ENCODE peak calls at places on chromosomes 3 and 15, in four cellular contexts. One of them, this sample, is unnamed.

GRCh38 chr15:90412356-90413194 is 24.5 kb downstream of the IQGAP1 start:
- DNase-seq in K562: no peak
- DNase-seq in H1: no peak
- DNase-seq in HCT116: peak; percentile 84
- DNase-seq in this sample: peak; percentile 57

GRCh38 chr3:66483006-66483928 is 17.6 kb downstream of the LRIG1 start:
- DNase-seq in K562: no peak
- DNase-seq in HCT116: no peak
- DNase-seq in H1: no peak
- DNase-seq in this sample: peak; percentile 59

GRCh38 chr15:38707802-38708671 is 143.4 kb upstream of the RASGRP1 start:
- DNase-seq in K562: peak; percentile 58
- DNase-seq in H1: peak; percentile 51
- DNase-seq in HCT116: peak; percentile 53
- DNase-seq in this sample: peak; percentile 42

GRCh38 chr15:82540055-82540983 is at the start of gene RPS17:
- DNase-seq in H1: peak; percentile 99
- DNase-seq in K562: peak; percentile 98
- DNase-seq in HCT116: peak; percentile 91
- DNase-seq in this sample: peak; percentile 97

GRCh38 chr3:183536238-183536880 is 19.1 kb downstream of the KLHL6 start:
- DNase-seq in H1: no peak
- DNase-seq in HCT116: no peak
- DNase-seq in K562: peak; percentile 60
- DNase-seq in this sample: no peak

GRCh38 chr15:57138260-57138895 is 219.9 kb downstream of the TCF12 start:
- DNase-seq in K562: peak; percentile 65
- DNase-seq in H1: no peak
- DNase-seq in HCT116: peak; percentile 33
- DNase-seq in this sample: peak; percentile 61

GRCh38 chr3:173730391-173730790 is 332.8 kb downstream of the NLGN1 start:
- DNase-seq in K562: no peak
- DNase-seq in H1: no peak
- DNase-seq in HCT116: no peak
- DNase-seq in this sample: no peak

GRCh38 chr15:91980502-91981267 is 127.2 kb downstream of the SLCO3A1 start:
- DNase-seq in H1: no peak
- DNase-seq in HCT116: no peak
- DNase-seq in K562: no peak
- DNase-seq in this sample: no peak

GRCh38 chr15:90232941-90233700 is 620 bp downstream of the CIB1 start:
- DNase-seq in K562: peak; percentile 81
- DNase-seq in HCT116: no peak
- DNase-seq in H1: peak; percentile 84
- DNase-seq in this sample: peak; percentile 75

GRCh38 chr15:90855139-90855538 is 13.2 kb upstream of the FURIN start:
- DNase-seq in K562: no peak
- DNase-seq in HCT116: no peak
- DNase-seq in H1: no peak
- DNase-seq in this sample: no peak

GRCh38 chr15:74656935-74657535 is 38.8 kb downstream of the EDC3 start:
- DNase-seq in H1: no peak
- DNase-seq in K562: no peak
- DNase-seq in HCT116: no peak
- DNase-seq in this sample: no peak

GRCh38 chr3:150761831-150762661 is 923 bp downstream of the SIAH2 start:
- DNase-seq in K562: peak; percentile 67
- DNase-seq in HCT116: no peak
- DNase-seq in H1: peak; percentile 60
- DNase-seq in this sample: peak; percentile 65

GRCh38 chr3:177658354-177658753 is 461.1 kb upstream of the TBL1XR1 start:
- DNase-seq in K562: no peak
- DNase-seq in HCT116: no peak
- DNase-seq in H1: no peak
- DNase-seq in this sample: no peak

GRCh38 chr3:47522082-47522987 is 8.8 kb upstream of the ELP6 start:
- DNase-seq in K562: peak; percentile 93
- DNase-seq in HCT116: peak; percentile 91
- DNase-seq in H1: peak; percentile 89
- DNase-seq in this sample: peak; percentile 43

GRCh38 chr3:23489338-23490158 is 286.4 kb downstream of the UBE2E2 start:
- DNase-seq in H1: no peak
- DNase-seq in K562: no peak
- DNase-seq in HCT116: no peak
- DNase-seq in this sample: no peak

GRCh38 chr3:66673305-66673704 is 172.5 kb upstream of the LRIG1 start:
- DNase-seq in H1: no peak
- DNase-seq in HCT116: no peak
- DNase-seq in K562: no peak
- DNase-seq in this sample: no peak

GRCh38 chr3:141127344-141128125 is 76.4 kb downstream of the SPSB4 start:
- DNase-seq in H1: no peak
- DNase-seq in HCT116: no peak
- DNase-seq in K562: no peak
- DNase-seq in this sample: no peak

GRCh38 chr3:123640311-123641083 is 55.6 kb upstream of the HACD2 start:
- DNase-seq in HCT116: no peak
- DNase-seq in K562: no peak
- DNase-seq in H1: no peak
- DNase-seq in this sample: peak; percentile 51

GRCh38 chr3:47601310-47601709 is 22.6 kb upstream of the CSPG5 start:
- DNase-seq in HCT116: no peak
- DNase-seq in H1: no peak
- DNase-seq in K562: no peak
- DNase-seq in this sample: no peak

GRCh38 chr3:9955067-9955502 is 2.9 kb upstream of the PRRT3 start:
- DNase-seq in H1: peak; percentile 65
- DNase-seq in K562: peak; percentile 70
- DNase-seq in HCT116: no peak
- DNase-seq in this sample: no peak

GRCh38 chr3:46922426-46922825 is 44.9 kb downstream of the PTH1R start:
- DNase-seq in K562: no peak
- DNase-seq in H1: no peak
- DNase-seq in HCT116: no peak
- DNase-seq in this sample: no peak

GRCh38 chr15:37941779-37942178 is 7.3 kb downstream of the TMCO5A start:
- DNase-seq in K562: no peak
- DNase-seq in HCT116: no peak
- DNase-seq in H1: no peak
- DNase-seq in this sample: no peak

GRCh38 chr15:91866371-91866905 is 12.9 kb downstream of the SLCO3A1 start:
- DNase-seq in HCT116: no peak
- DNase-seq in H1: no peak
- DNase-seq in K562: no peak
- DNase-seq in this sample: no peak

GRCh38 chr3:72810659-72811434 is 37.4 kb downstream of the SHQ1 start:
- DNase-seq in HCT116: no peak
- DNase-seq in H1: no peak
- DNase-seq in K562: no peak
- DNase-seq in this sample: no peak

GRCh38 chr15:74140445-74140761 is 10.0 kb downstream of the ISLR2 start:
- DNase-seq in K562: no peak
- DNase-seq in H1: no peak
- DNase-seq in HCT116: no peak
- DNase-seq in this sample: no peak

GRCh38 chr15:68056097-68056865 is 2.2 kb downstream of the PIAS1 start:
- DNase-seq in K562: no peak
- DNase-seq in HCT116: no peak
- DNase-seq in H1: no peak
- DNase-seq in this sample: no peak

GRCh38 chr15:68053997-68054657 is at the start of gene PIAS1:
- DNase-seq in HCT116: peak; percentile 75
- DNase-seq in K562: peak; percentile 96
- DNase-seq in H1: peak; percentile 93
- DNase-seq in this sample: peak; percentile 78

GRCh38 chr15:68053701-68053996 is 466 bp upstream of the PIAS1 start:
- DNase-seq in HCT116: no peak
- DNase-seq in K562: no peak
- DNase-seq in H1: no peak
- DNase-seq in this sample: no peak

GRCh38 chr15:68055224-68055705 is 1.1 kb downstream of the PIAS1 start:
- DNase-seq in HCT116: no peak
- DNase-seq in K562: peak; percentile 57
- DNase-seq in H1: no peak
- DNase-seq in this sample: peak; percentile 27

GRCh38 chr15:68054658-68055223 is 626 bp downstream of the PIAS1 start:
- DNase-seq in H1: peak; percentile 86
- DNase-seq in K562: peak; percentile 65
- DNase-seq in HCT116: no peak
- DNase-seq in this sample: peak; percentile 8
- TF ChIP-seq JUND in H1: no peak
- TF ChIP-seq JUND in K562: no peak
- TF ChIP-seq JUND in HCT116: no peak
- TF ChIP-seq JUND in this sample: no peak

DNA sequence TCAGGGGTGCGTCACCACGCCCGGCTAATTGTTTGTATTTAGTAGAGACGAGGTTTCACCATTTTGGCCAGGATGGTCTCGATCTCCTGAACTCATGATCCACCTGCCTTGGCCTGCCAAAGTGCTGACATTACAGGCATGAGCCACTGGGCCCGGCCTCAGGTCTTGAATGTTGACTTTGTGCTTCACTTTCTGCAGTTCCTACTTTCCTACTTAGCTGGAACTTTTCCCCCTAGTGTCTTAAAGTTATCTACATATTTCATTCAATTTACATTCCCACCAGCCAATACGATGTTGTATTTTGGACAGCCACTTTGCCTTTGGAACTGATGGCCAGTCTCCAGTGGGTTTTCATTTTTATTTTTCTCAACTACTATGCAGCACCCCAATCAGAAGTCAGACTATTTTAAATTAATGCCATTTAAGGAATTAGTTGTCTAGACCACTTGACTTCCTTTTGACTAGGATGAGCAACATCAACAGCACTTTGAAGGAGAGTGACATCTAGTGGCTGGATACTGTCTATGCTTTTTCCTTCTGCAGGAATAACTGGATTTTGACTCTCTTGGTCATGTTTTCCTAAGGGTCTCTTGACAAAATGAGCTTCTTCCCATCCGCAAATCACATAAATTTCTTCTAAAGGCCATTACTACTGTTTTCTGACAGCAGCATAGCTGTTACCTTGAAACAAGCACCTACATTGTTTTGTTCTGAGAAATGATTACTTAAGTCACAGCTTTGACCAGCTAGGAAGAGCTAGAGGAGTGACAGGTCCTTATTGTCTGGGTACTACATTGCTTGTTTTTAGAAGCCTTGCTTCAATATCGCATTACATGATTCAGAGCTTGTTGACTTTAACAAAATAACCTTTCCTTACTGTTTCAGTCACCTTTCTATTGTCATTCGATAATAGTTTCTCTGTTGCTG is 140.2 kb downstream of the ITPR1 start:
- DNase-seq in H1: no peak
- DNase-seq in K562: peak; percentile 73
- DNase-seq in HCT116: peak; percentile 37
- DNase-seq in this sample: peak; percentile 74
- TF ChIP-seq JUND in H1: no peak
- TF ChIP-seq JUND in K562: peak; percentile 21
- TF ChIP-seq JUND in HCT116: no peak
- TF ChIP-seq JUND in this sample: no peak

GRCh38 chr3:14306167-14306566 is 96.2 kb upstream of the SLC6A6 start:
- DNase-seq in H1: no peak
- DNase-seq in K562: no peak
- DNase-seq in HCT116: no peak
- DNase-seq in this sample: no peak

GRCh38 chr3:14305321-14305720 is 97.1 kb upstream of the SLC6A6 start:
- DNase-seq in HCT116: no peak
- DNase-seq in K562: no peak
- DNase-seq in H1: no peak
- DNase-seq in this sample: no peak

GRCh38 chr3:14301558-14301957 is 100.8 kb upstream of the SLC6A6 start:
- DNase-seq in HCT116: no peak
- DNase-seq in H1: no peak
- DNase-seq in K562: no peak
- DNase-seq in this sample: peak; percentile 68

GRCh38 chr3:14303336-14304100 is 98.9 kb upstream of the SLC6A6 start:
- DNase-seq in H1: no peak
- DNase-seq in K562: no peak
- DNase-seq in HCT116: no peak
- DNase-seq in this sample: peak; percentile 40

DNA sequence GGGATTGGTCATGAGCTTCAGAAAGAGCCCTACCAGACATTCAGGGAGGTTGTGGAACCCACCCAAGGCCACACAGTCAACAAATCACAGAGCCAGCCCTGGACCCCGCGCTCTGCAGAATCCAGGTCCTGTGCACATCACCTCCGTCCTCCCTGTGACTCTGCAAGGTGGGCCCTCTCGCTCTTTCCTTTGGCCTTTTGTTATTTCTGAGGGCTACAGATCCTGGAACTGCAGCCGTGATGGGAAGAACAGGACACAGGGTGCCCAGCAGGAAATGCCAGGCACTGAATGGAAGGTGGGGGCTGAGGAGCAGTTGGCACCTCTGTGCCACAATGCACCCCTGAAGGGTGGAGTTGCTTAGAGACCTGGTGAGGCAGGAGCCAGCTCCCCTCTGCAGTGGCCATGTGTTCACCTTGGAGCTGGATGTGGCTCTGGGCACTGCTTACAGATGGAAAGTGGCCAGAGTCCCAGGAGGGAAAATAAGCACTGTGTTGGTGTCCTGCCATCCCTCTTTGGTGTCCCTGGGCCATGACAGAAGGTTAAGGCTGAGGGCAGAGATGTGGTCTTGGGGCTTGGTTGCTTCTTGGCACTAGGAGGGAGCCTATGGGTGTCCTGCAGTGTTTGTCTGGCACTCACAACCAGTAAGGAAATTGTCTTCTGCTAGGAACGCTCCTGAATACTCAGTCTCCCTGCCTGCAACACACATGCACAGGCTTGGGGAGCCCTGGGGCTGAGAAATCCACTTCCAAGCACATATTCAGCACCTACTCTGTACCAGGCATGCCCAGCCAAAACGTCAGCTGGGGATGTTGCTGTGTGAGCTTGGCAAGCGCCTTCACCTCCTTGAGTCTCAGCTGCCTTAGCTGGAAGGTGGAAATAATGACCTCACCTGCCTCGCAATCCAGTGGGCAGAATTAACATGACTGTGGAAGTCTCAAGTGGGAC is 98.0 kb upstream of the SLC6A6 start:
- DNase-seq in K562: no peak
- DNase-seq in HCT116: no peak
- DNase-seq in H1: no peak
- DNase-seq in this sample: no peak
- TF ChIP-seq JUND in K562: no peak
- TF ChIP-seq JUND in HCT116: no peak
- TF ChIP-seq JUND in H1: no peak
- TF ChIP-seq JUND in this sample: no peak

GRCh38 chr3:189340680-189341460 is 169.1 kb downstream of the TPRG1 start:
- DNase-seq in H1: peak; percentile 60
- DNase-seq in HCT116: peak; percentile 23
- DNase-seq in K562: peak; percentile 2
- DNase-seq in this sample: peak; percentile 57

GRCh38 chr3:189337672-189338071 is 165.9 kb downstream of the TPRG1 start:
- DNase-seq in HCT116: no peak
- DNase-seq in K562: no peak
- DNase-seq in H1: no peak
- DNase-seq in this sample: no peak

GRCh38 chr3:189334064-189334920 is 162.5 kb downstream of the TPRG1 start:
- DNase-seq in HCT116: no peak
- DNase-seq in K562: no peak
- DNase-seq in H1: no peak
- DNase-seq in this sample: peak; percentile 93

GRCh38 chr3:189339996-189340395 is 168.2 kb downstream of the TPRG1 start:
- DNase-seq in HCT116: no peak
- DNase-seq in K562: no peak
- DNase-seq in H1: no peak
- DNase-seq in this sample: no peak

GRCh38 chr3:189338366-189338765 is 166.6 kb downstream of the TPRG1 start:
- DNase-seq in HCT116: no peak
- DNase-seq in K562: no peak
- DNase-seq in H1: no peak
- DNase-seq in this sample: no peak
- TF ChIP-seq JUND in HCT116: no peak
- TF ChIP-seq JUND in K562: no peak
- TF ChIP-seq JUND in H1: no peak
- TF ChIP-seq JUND in this sample: no peak

This sample was measured in T47D.